ENCODE peak calls at places on chromosomes 7 and 10, in seven cellular contexts. O, F, V, K, U, P and B are unnamed samples.

GRCh38 chr10:125707852-125708468 is 11.5 kb upstream of the EDRF1 start:
- DNase-seq in P (peak; percentile 25), F (no peak), K (no peak), V (no peak), U (no peak), O (peak; percentile 21), B (no peak)

GRCh38 chr10:72757712-72758111 is 65.8 kb downstream of the MCU start:
- DNase-seq in V (no peak), U (no peak), F (no peak), P (no peak), O (no peak), K (no peak), B (no peak)

GRCh38 chr7:134558370-134558769 is 9.5 kb downstream of the AKR1B15 start:
- DNase-seq in F (no peak), U (no peak), P (no peak), V (no peak), K (no peak), O (no peak), B (no peak)

GRCh38 chr7:1513657-1514095 is 9.5 kb upstream of the INTS1 start:
- DNase-seq in F (no peak), O (no peak), K (no peak), U (no peak), P (peak; percentile 18), V (no peak), B (no peak)

GRCh38 chr7:20797174-20798080 is 10.7 kb upstream of the SP8 start:
- DNase-seq in V (no peak), K (peak; percentile 54), P (no peak), O (no peak), F (no peak), U (no peak), B (no peak)

GRCh38 chr7:56105508-56105907 is 768 bp downstream of the CHCHD2 start:
- DNase-seq in V (no peak), O (peak; percentile 89), P (peak; percentile 77), K (peak; percentile 56), U (no peak), F (peak; percentile 57), B (no peak)

GRCh38 chr10:87605656-87606308 is 53.9 kb upstream of the PAPSS2 start:
- DNase-seq in V (no peak), K (no peak), F (no peak), P (peak; percentile 51), U (no peak), O (peak; percentile 44), B (no peak)

GRCh38 chr7:123966936-123967335 is 41.9 kb downstream of the SPAM1 start:
- DNase-seq in P (peak; percentile 28), U (no peak), V (no peak), F (no peak), O (no peak), K (no peak), B (no peak)

GRCh38 chr10:46545861-46546590 is 10.4 kb downstream of the GPRIN2 start:
- DNase-seq in F (no peak), K (peak; percentile 43), V (no peak), U (no peak), O (no peak), P (no peak), B (no peak)

GRCh38 chr7:25196132-25196896 is 32.0 kb downstream of the NPVF start:
- DNase-seq in O (no peak), K (no peak), V (no peak), P (peak; percentile 50), F (no peak), U (no peak), B (no peak)

GRCh38 chr10:76665029-76665428 is 972.6 kb downstream of the KCNMA1 start:
- DNase-seq in K (no peak), V (no peak), O (no peak), P (no peak), U (no peak), F (no peak), B (no peak)

GRCh38 chr10:50033481-50033880 is 34.3 kb upstream of the WASHC2A start:
- DNase-seq in O (peak; percentile 89), F (peak; percentile 39), V (no peak), P (peak; percentile 11), U (no peak), K (no peak), B (no peak)

GRCh38 chr10:44154956-44155355 is 229.9 kb downstream of the CXCL12 start:
- DNase-seq in F (no peak), U (no peak), V (no peak), K (no peak), P (no peak), O (no peak), B (no peak)

GRCh38 chr10:77873558-77874380 is 52.8 kb downstream of the DLG5 start:
- DNase-seq in F (no peak), V (no peak), O (peak; percentile 73), P (peak; percentile 59), K (peak; percentile 81), U (peak; percentile 4), B (no peak)

GRCh38 chr10:16470747-16471146 is 33.9 kb downstream of the PTER start:
- DNase-seq in K (no peak), P (no peak), U (no peak), O (no peak), F (no peak), V (no peak), B (no peak)

GRCh38 chr7:142894112-142894835 is 8.7 kb upstream of the TRPV6 start:
- DNase-seq in O (no peak), K (no peak), U (no peak), P (no peak), F (no peak), V (no peak), B (no peak)

GRCh38 chr7:119783799-119784198 is 489.2 kb upstream of the KCND2 start:
- DNase-seq in O (peak; percentile 39), F (no peak), K (no peak), V (no peak), U (no peak), P (peak; percentile 26), B (no peak)

GRCh38 chr10:77320852-77321496 is 316.6 kb downstream of the KCNMA1 start:
- DNase-seq in K (no peak), V (no peak), F (peak; percentile 93), U (no peak), O (peak; percentile 69), P (peak; percentile 78), B (no peak)

GRCh38 chr10:104406715-104407517 is 53.3 kb downstream of the CFAP58 start:
- DNase-seq in P (peak; percentile 77), U (no peak), F (peak; percentile 3), V (no peak), O (peak; percentile 73), K (no peak), B (peak; percentile 5)